ENCODE peak calls at places on chromosomes 11 and 22, in six cellular contexts. One of them, this sample, is unnamed.

GRCh38 chr22:35567794-35568193 is 27.2 kb downstream of the RASD2 start:
- DNase-seq in stomach: no peak
- DNase-seq in IMR-90: no peak
- DNase-seq in spleen: no peak
- DNase-seq in A549: no peak
- DNase-seq in HCT116: no peak
- DNase-seq in this sample: no peak

GRCh38 chr22:46538816-46539163 is 1.4 kb upstream of the CELSR1 start:
- DNase-seq in stomach: no peak
- DNase-seq in A549: no peak
- DNase-seq in IMR-90: peak; percentile 63
- DNase-seq in HCT116: no peak
- DNase-seq in spleen: no peak
- DNase-seq in this sample: no peak

GRCh38 chr22:24011735-24012068 is 598 bp downstream of the CABIN1 start:
- DNase-seq in IMR-90: no peak
- DNase-seq in spleen: no peak
- DNase-seq in A549: no peak
- DNase-seq in HCT116: no peak
- DNase-seq in stomach: no peak
- DNase-seq in this sample: no peak

GRCh38 chr11:45021692-45022130 is 71.0 kb upstream of the TP53I11 start:
- DNase-seq in spleen: no peak
- DNase-seq in HCT116: no peak
- DNase-seq in stomach: no peak
- DNase-seq in A549: no peak
- DNase-seq in IMR-90: peak; percentile 16
- DNase-seq in this sample: no peak

GRCh38 chr11:94735907-94736306 is 32.2 kb upstream of the AMOTL1 start:
- DNase-seq in stomach: no peak
- DNase-seq in HCT116: no peak
- DNase-seq in IMR-90: no peak
- DNase-seq in spleen: no peak
- DNase-seq in A549: no peak
- DNase-seq in this sample: no peak

GRCh38 chr22:19419086-19419463 is 12.5 kb downstream of the HIRA start:
- DNase-seq in spleen: peak; percentile 84
- DNase-seq in A549: no peak
- DNase-seq in stomach: no peak
- DNase-seq in IMR-90: no peak
- DNase-seq in HCT116: no peak
- DNase-seq in this sample: no peak

GRCh38 chr11:1826552-1827094 is 8.2 kb upstream of the SYT8 start:
- DNase-seq in IMR-90: peak; percentile 59
- DNase-seq in HCT116: no peak
- DNase-seq in A549: peak; percentile 72
- DNase-seq in spleen: no peak
- DNase-seq in stomach: peak; percentile 61
- DNase-seq in this sample: peak; percentile 94

GRCh38 chr11:60378359-60378758 is at the start of gene MS4A7:
- DNase-seq in HCT116: no peak
- DNase-seq in A549: no peak
- DNase-seq in spleen: peak; percentile 88
- DNase-seq in IMR-90: no peak
- DNase-seq in stomach: no peak
- DNase-seq in this sample: no peak

GRCh38 chr11:118088531-118088930 is 1.8 kb upstream of the SMIM35 start:
- DNase-seq in stomach: peak; percentile 56
- DNase-seq in A549: no peak
- DNase-seq in IMR-90: no peak
- DNase-seq in HCT116: no peak
- DNase-seq in spleen: peak; percentile 80
- DNase-seq in this sample: no peak

GRCh38 chr11:464316-464715 is 14.2 kb downstream of the PTDSS2 start:
- DNase-seq in stomach: no peak
- DNase-seq in spleen: peak; percentile 75
- DNase-seq in IMR-90: no peak
- DNase-seq in HCT116: no peak
- DNase-seq in A549: no peak
- DNase-seq in this sample: no peak

GRCh38 chr11:108324587-108324986 is 101.7 kb downstream of the ATM start:
- DNase-seq in HCT116: no peak
- DNase-seq in spleen: no peak
- DNase-seq in A549: no peak
- DNase-seq in IMR-90: peak; percentile 57
- DNase-seq in stomach: no peak
- DNase-seq in this sample: no peak

GRCh38 chr22:27804683-27805297 is 3.2 kb upstream of the MN1 start:
- DNase-seq in stomach: peak; percentile 75
- DNase-seq in IMR-90: peak; percentile 64
- DNase-seq in A549: peak; percentile 57
- DNase-seq in HCT116: no peak
- DNase-seq in spleen: no peak
- DNase-seq in this sample: peak; percentile 63

GRCh38 chr11:64163951-64164350 is 2.0 kb downstream of the MACROD1 start:
- DNase-seq in A549: no peak
- DNase-seq in stomach: no peak
- DNase-seq in spleen: no peak
- DNase-seq in IMR-90: no peak
- DNase-seq in HCT116: no peak
- DNase-seq in this sample: no peak

GRCh38 chr11:75031224-75031753 is 42.6 kb downstream of the NEU3 start:
- DNase-seq in IMR-90: peak; percentile 97
- DNase-seq in stomach: no peak
- DNase-seq in A549: no peak
- DNase-seq in spleen: no peak
- DNase-seq in HCT116: no peak
- DNase-seq in this sample: peak; percentile 68

GRCh38 chr22:30668306-30668655 is 606 bp upstream of the DUSP18 start:
- DNase-seq in spleen: no peak
- DNase-seq in stomach: no peak
- DNase-seq in IMR-90: no peak
- DNase-seq in A549: peak; percentile 30
- DNase-seq in HCT116: peak; percentile 4
- DNase-seq in this sample: no peak

GRCh38 chr11:73240190-73240781 is 22.2 kb downstream of the P2RY2 start:
- DNase-seq in HCT116: no peak
- DNase-seq in stomach: no peak
- DNase-seq in IMR-90: peak; percentile 72
- DNase-seq in A549: no peak
- DNase-seq in spleen: peak; percentile 66
- DNase-seq in this sample: no peak

GRCh38 chr11:124085583-124085982 is 29.7 kb upstream of the VWA5A start:
- DNase-seq in stomach: no peak
- DNase-seq in spleen: no peak
- DNase-seq in IMR-90: peak; percentile 26
- DNase-seq in A549: no peak
- DNase-seq in HCT116: no peak
- DNase-seq in this sample: no peak

GRCh38 chr22:42719133-42719532 is 1.5 kb downstream of the A4GALT start:
- DNase-seq in spleen: no peak
- DNase-seq in A549: no peak
- DNase-seq in stomach: no peak
- DNase-seq in HCT116: no peak
- DNase-seq in IMR-90: no peak
- DNase-seq in this sample: no peak

GRCh38 chr22:33461698-33462434 is 403.7 kb upstream of the SYN3 start:
- DNase-seq in A549: no peak
- DNase-seq in HCT116: no peak
- DNase-seq in IMR-90: no peak
- DNase-seq in spleen: no peak
- DNase-seq in stomach: no peak
- DNase-seq in this sample: no peak

GRCh38 chr11:2449548-2450320 is 4.9 kb downstream of the KCNQ1 start:
- DNase-seq in HCT116: no peak
- DNase-seq in A549: no peak
- DNase-seq in IMR-90: no peak
- DNase-seq in stomach: no peak
- DNase-seq in spleen: peak; percentile 64
- DNase-seq in this sample: no peak

GRCh38 chr11:119319702-119320592 is 3.0 kb upstream of the MCAM start:
- DNase-seq in A549: no peak
- DNase-seq in stomach: no peak
- DNase-seq in spleen: no peak
- DNase-seq in HCT116: no peak
- DNase-seq in IMR-90: no peak
- DNase-seq in this sample: no peak
- TF ChIP-seq POLR2A in A549: no peak
- TF ChIP-seq POLR2A in stomach: no peak
- TF ChIP-seq POLR2A in spleen: no peak
- TF ChIP-seq POLR2A in HCT116: no peak
- TF ChIP-seq POLR2A in IMR-90: no peak
- TF ChIP-seq POLR2A in this sample: no peak

DNA sequence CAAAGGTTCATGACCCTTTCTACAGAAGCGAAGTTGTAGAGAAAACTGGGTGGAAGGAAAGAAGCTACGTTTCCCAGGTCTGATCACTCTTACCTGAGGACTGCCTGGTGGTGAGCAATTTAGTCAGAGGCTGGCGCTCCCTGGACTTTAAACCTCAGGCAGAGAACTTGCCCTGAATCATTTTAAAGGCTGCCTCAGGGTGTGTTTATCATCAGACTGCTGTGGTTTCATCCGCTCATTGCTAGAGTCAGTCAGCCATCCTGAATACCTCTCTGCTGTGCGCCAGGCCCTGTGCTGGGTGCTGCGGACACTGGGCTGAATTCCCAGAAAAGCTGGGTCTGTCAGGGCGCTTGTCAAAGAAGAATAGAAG is 2.7 kb downstream of the DTX4 start:
- DNase-seq in stomach: peak; percentile 43
- DNase-seq in A549: no peak
- DNase-seq in IMR-90: peak; percentile 70
- DNase-seq in spleen: no peak
- DNase-seq in HCT116: no peak
- DNase-seq in this sample: peak; percentile 31
- TF ChIP-seq POLR2A in stomach: no peak
- TF ChIP-seq POLR2A in A549: no peak
- TF ChIP-seq POLR2A in IMR-90: no peak
- TF ChIP-seq POLR2A in spleen: no peak
- TF ChIP-seq POLR2A in HCT116: no peak
- TF ChIP-seq POLR2A in this sample: no peak

GRCh38 chr11:65636810-65637557 is 917 bp upstream of the SIPA1 start:
- DNase-seq in stomach: no peak
- DNase-seq in IMR-90: no peak
- DNase-seq in A549: no peak
- DNase-seq in HCT116: no peak
- DNase-seq in spleen: peak; percentile 78
- DNase-seq in this sample: no peak

GRCh38 chr11:65639623-65640482 is 2.0 kb downstream of the SIPA1 start:
- DNase-seq in A549: no peak
- DNase-seq in HCT116: no peak
- DNase-seq in spleen: peak; percentile 96
- DNase-seq in stomach: no peak
- DNase-seq in IMR-90: no peak
- DNase-seq in this sample: no peak

GRCh38 chr11:65634905-65635731 is 2.8 kb upstream of the SIPA1 start:
- DNase-seq in spleen: peak; percentile 75
- DNase-seq in IMR-90: no peak
- DNase-seq in HCT116: no peak
- DNase-seq in stomach: no peak
- DNase-seq in A549: no peak
- DNase-seq in this sample: no peak

GRCh38 chr11:65636108-65636809 is 1.6 kb upstream of the SIPA1 start:
- DNase-seq in IMR-90: no peak
- DNase-seq in A549: no peak
- DNase-seq in HCT116: no peak
- DNase-seq in stomach: no peak
- DNase-seq in spleen: peak; percentile 79
- DNase-seq in this sample: no peak

DNA sequence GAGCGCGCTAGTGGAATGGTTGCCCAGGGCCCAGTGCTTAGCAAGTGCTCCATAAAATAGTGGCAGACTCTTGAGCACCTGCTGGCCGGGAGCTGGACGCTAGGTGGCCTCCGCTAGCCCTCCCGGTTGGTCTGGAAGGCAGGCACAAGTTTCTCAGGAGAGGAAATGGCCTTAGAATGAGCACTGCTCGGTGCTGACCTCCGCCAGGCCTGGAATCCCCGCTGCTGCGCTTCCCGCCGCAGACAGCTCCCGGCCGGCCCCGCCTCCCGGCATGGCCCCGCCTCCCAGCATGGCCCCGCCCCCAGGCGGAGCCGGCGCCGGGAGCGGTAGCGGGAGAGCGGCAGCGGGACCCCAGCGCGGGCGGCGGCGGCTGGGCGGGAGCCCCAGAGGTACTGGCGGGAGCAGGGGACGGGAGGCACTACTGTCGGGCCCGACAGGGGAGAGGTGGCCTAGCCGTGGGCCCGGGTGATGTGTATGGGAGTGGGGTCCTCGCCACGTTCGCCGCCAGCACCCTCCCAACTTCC is at the start of gene SIPA1:
- DNase-seq in A549: peak; percentile 58
- DNase-seq in spleen: peak; percentile 95
- DNase-seq in HCT116: peak; percentile 73
- DNase-seq in stomach: peak; percentile 78
- DNase-seq in IMR-90: peak; percentile 93
- DNase-seq in this sample: peak; percentile 97
- TF ChIP-seq POLR2A in A549: peak; percentile 42
- TF ChIP-seq POLR2A in spleen: peak; percentile 71
- TF ChIP-seq POLR2A in HCT116: peak; percentile 52
- TF ChIP-seq POLR2A in stomach: no peak
- TF ChIP-seq POLR2A in IMR-90: no peak
- TF ChIP-seq POLR2A in this sample: peak; percentile 61

DNA sequence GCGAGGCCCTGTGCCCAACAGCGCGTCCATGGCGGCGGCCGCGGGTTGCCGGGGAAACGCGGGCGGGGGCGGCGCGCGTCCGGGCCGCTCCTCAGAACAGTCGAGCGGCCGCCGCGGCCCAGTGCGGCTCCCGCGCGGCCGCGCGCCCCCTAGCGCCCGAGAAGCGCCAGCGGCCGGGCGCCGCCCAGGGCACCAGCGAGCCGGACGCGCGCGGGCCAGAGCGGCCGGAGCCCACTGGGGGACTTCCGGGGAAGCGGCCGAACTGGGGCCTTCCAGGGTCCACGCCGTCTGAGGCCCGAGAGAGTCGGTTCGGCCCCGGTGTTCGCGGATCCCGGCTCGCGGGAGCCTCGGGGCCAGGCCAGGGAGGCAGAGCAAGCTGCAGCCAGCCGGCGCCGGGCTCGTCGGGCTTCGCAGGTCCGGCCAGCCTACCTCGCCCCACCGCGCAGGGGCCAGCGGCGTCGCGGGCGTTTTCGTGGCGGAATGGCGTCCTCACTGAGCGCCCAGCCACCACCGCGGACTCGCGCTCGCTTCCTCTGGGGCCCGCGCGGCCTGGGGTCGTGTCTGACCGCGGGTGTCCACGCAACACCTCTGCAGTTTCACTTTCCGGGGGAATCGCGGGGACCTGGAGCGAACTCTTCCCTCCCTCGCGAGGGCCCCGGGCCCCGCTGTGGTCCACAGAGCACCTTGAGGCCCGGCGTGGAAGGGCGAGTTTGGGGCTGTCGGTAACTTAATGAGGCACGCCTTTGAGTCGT is at the start of gene DENND6B:
- DNase-seq in IMR-90: peak; percentile 69
- DNase-seq in stomach: peak; percentile 87
- DNase-seq in spleen: peak; percentile 95
- DNase-seq in A549: peak; percentile 49
- DNase-seq in HCT116: no peak
- DNase-seq in this sample: no peak
- TF ChIP-seq POLR2A in IMR-90: peak; percentile 67
- TF ChIP-seq POLR2A in stomach: no peak
- TF ChIP-seq POLR2A in spleen: no peak
- TF ChIP-seq POLR2A in A549: peak; percentile 38
- TF ChIP-seq POLR2A in HCT116: peak; percentile 77
- TF ChIP-seq POLR2A in this sample: no peak

This sample was measured in H54.